ENCODE peak calls at places on chromosomes 3 and 15, in five cellular contexts. N is ELF-1, M is SW 1271, P is heart right ventricle, Q is SK-N-DZ. H is an unnamed sample.

GRCh38 chr15:64151727-64152506 is at the start of gene SNX22:
- DNase-seq in M (no peak), N (peak; percentile 53), Q (no peak), P (no peak), H (no peak)

GRCh38 chr3:148789156-148789555 is 38.5 kb upstream of the CPB1 start:
- DNase-seq in N (peak; percentile 41), Q (peak; percentile 23), M (no peak), P (no peak), H (no peak)

GRCh38 chr15:43895586-43895985 is 68.8 kb downstream of the WDR76 start:
- DNase-seq in N (no peak), Q (no peak), M (no peak), P (no peak), H (no peak)

GRCh38 chr3:172193436-172193835 is 154.1 kb downstream of the FNDC3B start:
- DNase-seq in Q (no peak), N (no peak), P (no peak), M (no peak), H (no peak)

GRCh38 chr3:142276780-142277179 is 51.4 kb upstream of the GK5 start:
- DNase-seq in P (no peak), N (no peak), Q (no peak), M (no peak), H (no peak)

GRCh38 chr15:57527382-57528091 is 64.2 kb upstream of the MYZAP start:
- DNase-seq in P (peak; percentile 58), M (peak; percentile 46), Q (peak; percentile 86), N (peak; percentile 87), H (peak; percentile 75)

GRCh38 chr3:188528390-188528789 is 374.4 kb downstream of the LPP start:
- DNase-seq in M (no peak), P (no peak), Q (no peak), N (no peak), H (no peak)

GRCh38 chr15:81575436-81576123 is 201.6 kb upstream of the TMC3 start:
- DNase-seq in Q (no peak), N (no peak), P (no peak), M (no peak), H (no peak)

GRCh38 chr15:57607570-57608000 is 15.9 kb downstream of the MYZAP start:
- DNase-seq in N (no peak), M (no peak), Q (no peak), P (no peak), H (peak; percentile 59)

GRCh38 chr3:36483709-36484108 is 103.4 kb downstream of the STAC start:
- DNase-seq in P (no peak), M (no peak), Q (no peak), N (no peak), H (no peak)

GRCh38 chr15:48803877-48804276 is 7.0 kb downstream of the CEP152 start:
- DNase-seq in M (no peak), P (no peak), Q (no peak), N (peak; percentile 16), H (no peak)

GRCh38 chr15:70111203-70112017 is 13.7 kb upstream of the TLE3 start:
- DNase-seq in N (peak; percentile 92), P (peak; percentile 90), M (no peak), Q (peak; percentile 95), H (peak; percentile 32)

GRCh38 chr15:74406992-74407705 is 26.6 kb downstream of the SEMA7A start:
- DNase-seq in P (no peak), N (peak; percentile 82), Q (peak; percentile 41), M (no peak), H (peak; percentile 95)

GRCh38 chr15:80183886-80184285 is 31.1 kb downstream of the FAH start:
- DNase-seq in Q (no peak), N (no peak), P (no peak), M (no peak), H (no peak)

GRCh38 chr3:188689101-188689574 is 482.6 kb upstream of the TPRG1 start:
- DNase-seq in Q (no peak), P (no peak), N (no peak), M (no peak), H (no peak)

GRCh38 chr15:84949043-84949442 is 32.6 kb upstream of the PDE8A start:
- DNase-seq in M (no peak), P (no peak), Q (no peak), N (no peak), H (no peak)

GRCh38 chr3:112539825-112540517 is 21.8 kb downstream of the ATG3 start:
- DNase-seq in M (no peak), Q (no peak), P (no peak), N (no peak), H (no peak)